ENCODE peak calls at places on chromosomes 12 and 14, in five cellular contexts. One of them, this sample, is unnamed. For H3K9me3, the result is how much of the 10 kb centered on the place peaks cover.

GRCh38 chr12:3685813-3686212 is 67.1 kb downstream of the CRACR2A start:
- DNase-seq in PC-3: no peak
- DNase-seq in HCT116: no peak
- DNase-seq in right atrium auricular region: no peak
- DNase-seq in breast epithelium: no peak
- DNase-seq in this sample: no peak

GRCh38 chr14:51094282-51094821 is 553 bp downstream of the TRIM9 start:
- DNase-seq in PC-3: no peak
- DNase-seq in HCT116: no peak
- DNase-seq in right atrium auricular region: no peak
- DNase-seq in breast epithelium: no peak
- DNase-seq in this sample: no peak

GRCh38 chr14:31270196-31270772 is 62.7 kb upstream of the HECTD1 start:
- DNase-seq in PC-3: no peak
- DNase-seq in HCT116: no peak
- DNase-seq in right atrium auricular region: no peak
- DNase-seq in breast epithelium: no peak
- DNase-seq in this sample: peak

GRCh38 chr14:101254805-101255764 is 306.2 kb upstream of the DIO3 start:
- DNase-seq in PC-3: no peak
- DNase-seq in HCT116: no peak
- DNase-seq in right atrium auricular region: no peak
- DNase-seq in breast epithelium: no peak
- DNase-seq in this sample: no peak

GRCh38 chr12:116539905-116540482 is 19.2 kb upstream of the MAP1LC3B2 start:
- DNase-seq in PC-3: peak
- DNase-seq in HCT116: no peak
- DNase-seq in right atrium auricular region: no peak
- DNase-seq in breast epithelium: peak
- DNase-seq in this sample: no peak

GRCh38 chr14:100402631-100403030 is 79.5 kb downstream of the SLC25A47 start:
- DNase-seq in PC-3: no peak
- DNase-seq in HCT116: no peak
- DNase-seq in right atrium auricular region: no peak
- DNase-seq in breast epithelium: no peak
- DNase-seq in this sample: no peak

GRCh38 chr12:57131896-57132744 is 3.8 kb downstream of the LRP1 start:
- DNase-seq in PC-3: no peak
- DNase-seq in HCT116: no peak
- DNase-seq in right atrium auricular region: no peak
- DNase-seq in breast epithelium: no peak
- DNase-seq in this sample: no peak

GRCh38 chr14:77011226-77011762 is 17.2 kb downstream of the IRF2BPL start:
- DNase-seq in PC-3: no peak
- DNase-seq in HCT116: no peak
- DNase-seq in right atrium auricular region: no peak
- DNase-seq in breast epithelium: no peak
- DNase-seq in this sample: no peak

GRCh38 chr12:31035226-31035625 is 38.4 kb upstream of the DDX11 start:
- DNase-seq in PC-3: no peak
- DNase-seq in HCT116: no peak
- DNase-seq in right atrium auricular region: no peak
- DNase-seq in breast epithelium: no peak
- DNase-seq in this sample: no peak

GRCh38 chr12:26126340-26127284 is 1.8 kb upstream of the BHLHE41 start:
- DNase-seq in PC-3: peak
- DNase-seq in HCT116: no peak
- DNase-seq in right atrium auricular region: peak
- DNase-seq in breast epithelium: peak
- DNase-seq in this sample: peak

GRCh38 chr12:12560587-12561304 is 1.9 kb downstream of the DUSP16 start:
- DNase-seq in PC-3: peak
- DNase-seq in HCT116: no peak
- DNase-seq in right atrium auricular region: peak
- DNase-seq in breast epithelium: peak
- DNase-seq in this sample: peak

GRCh38 chr12:114480309-114481199 is 74.6 kb upstream of the TBX5 start:
- DNase-seq in PC-3: no peak
- DNase-seq in HCT116: no peak
- DNase-seq in right atrium auricular region: no peak
- DNase-seq in breast epithelium: no peak
- DNase-seq in this sample: no peak

GRCh38 chr14:89085154-89086059 is 261.0 kb downstream of the TTC8 start:
- DNase-seq in PC-3: no peak
- DNase-seq in HCT116: no peak
- DNase-seq in right atrium auricular region: no peak
- DNase-seq in breast epithelium: no peak
- DNase-seq in this sample: no peak

GRCh38 chr14:65011559-65011958 is 24.9 kb downstream of the FNTB start:
- DNase-seq in PC-3: no peak
- DNase-seq in HCT116: no peak
- DNase-seq in right atrium auricular region: no peak
- DNase-seq in breast epithelium: no peak
- DNase-seq in this sample: no peak

GRCh38 chr12:54853933-54854538 is at the start of gene MUCL1:
- DNase-seq in PC-3: peak
- DNase-seq in HCT116: peak
- DNase-seq in right atrium auricular region: no peak
- DNase-seq in breast epithelium: peak
- DNase-seq in this sample: peak

GRCh38 chr14:69637503-69638030 is 26.2 kb downstream of the SUSD6 start:
- DNase-seq in PC-3: no peak
- DNase-seq in HCT116: no peak
- DNase-seq in right atrium auricular region: no peak
- DNase-seq in breast epithelium: no peak
- DNase-seq in this sample: no peak

GRCh38 chr12:124411953-124412645 is 117.2 kb downstream of the RFLNA start:
- DNase-seq in PC-3: no peak
- DNase-seq in HCT116: no peak
- DNase-seq in right atrium auricular region: no peak
- DNase-seq in breast epithelium: no peak
- DNase-seq in this sample: no peak

GRCh38 chr12:110304061-110304551 is 23.1 kb downstream of the ATP2A2 start:
- DNase-seq in PC-3: peak
- DNase-seq in HCT116: no peak
- DNase-seq in right atrium auricular region: no peak
- DNase-seq in breast epithelium: no peak
- DNase-seq in this sample: no peak

GRCh38 chr12:92206596-92206995 is 61.0 kb upstream of the BTG1 start:
- DNase-seq in PC-3: no peak
- DNase-seq in HCT116: no peak
- DNase-seq in right atrium auricular region: no peak
- DNase-seq in breast epithelium: no peak
- DNase-seq in this sample: no peak

GRCh38 chr14:77475432-77476115 is 17.7 kb downstream of the AHSA1 start:
- DNase-seq in PC-3: no peak
- DNase-seq in HCT116: no peak
- DNase-seq in right atrium auricular region: no peak
- DNase-seq in breast epithelium: no peak
- DNase-seq in this sample: no peak

GRCh38 chr14:104280902-104281767 is 142.7 kb downstream of the KIF26A start:
- DNase-seq in PC-3: no peak
- DNase-seq in HCT116: no peak
- DNase-seq in right atrium auricular region: no peak
- DNase-seq in breast epithelium: no peak
- DNase-seq in this sample: no peak

GRCh38 chr14:94752575-94752974 is 17.3 kb downstream of the GSC start:
- DNase-seq in PC-3: no peak
- DNase-seq in HCT116: no peak
- DNase-seq in right atrium auricular region: no peak
- DNase-seq in breast epithelium: no peak
- DNase-seq in this sample: no peak

GRCh38 chr14:94753067-94753466 is 16.8 kb downstream of the GSC start:
- DNase-seq in PC-3: no peak
- DNase-seq in HCT116: no peak
- DNase-seq in right atrium auricular region: no peak
- DNase-seq in breast epithelium: no peak
- DNase-seq in this sample: no peak

GRCh38 chr14:94751956-94752355 is 18.0 kb downstream of the GSC start:
- DNase-seq in PC-3: no peak
- DNase-seq in HCT116: no peak
- DNase-seq in right atrium auricular region: no peak
- DNase-seq in breast epithelium: no peak
- DNase-seq in this sample: no peak

GRCh38 chr14:94756310-94756709 is 13.6 kb downstream of the GSC start:
- DNase-seq in PC-3: no peak
- DNase-seq in HCT116: no peak
- DNase-seq in right atrium auricular region: no peak
- DNase-seq in breast epithelium: no peak
- DNase-seq in this sample: no peak

DNA sequence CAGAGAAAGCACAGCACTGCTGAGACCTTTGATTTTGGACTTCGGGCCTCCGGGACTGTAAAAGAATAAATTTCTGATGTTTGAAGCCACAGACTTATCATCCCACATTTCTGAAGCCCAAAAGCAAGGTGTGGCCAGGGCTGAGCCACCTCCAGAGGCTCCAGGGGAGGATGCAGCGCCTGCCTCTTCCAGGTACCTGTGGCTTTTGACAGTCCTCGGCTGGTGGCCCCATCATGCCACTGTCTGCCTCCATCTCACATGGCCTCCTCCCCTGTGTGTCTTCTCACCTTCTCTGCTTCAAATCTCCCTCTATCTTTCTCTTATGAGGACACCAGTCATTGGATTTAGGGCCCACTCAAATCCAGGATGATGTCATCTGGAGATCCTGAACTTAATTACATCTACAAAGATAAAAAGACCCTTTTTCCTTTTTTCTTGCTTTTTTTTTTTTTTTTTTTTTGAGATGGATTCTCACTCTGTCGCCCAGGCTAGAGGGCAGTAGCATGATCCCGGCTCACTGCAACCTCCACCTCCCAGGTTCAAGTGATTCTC is 15.4 kb downstream of the GSC start:
- DNase-seq in PC-3: no peak
- DNase-seq in HCT116: no peak
- DNase-seq in right atrium auricular region: no peak
- DNase-seq in breast epithelium: no peak
- DNase-seq in this sample: no peak
- H3K9me3 ChIP-seq in PC-3: under half
- H3K9me3 ChIP-seq in HCT116: under half
- H3K9me3 ChIP-seq in right atrium auricular region: under half
- H3K9me3 ChIP-seq in breast epithelium: under half
- H3K9me3 ChIP-seq in this sample: under half

GRCh38 chr12:113077859-113078256 is 21.3 kb downstream of the DTX1 start:
- DNase-seq in PC-3: no peak
- DNase-seq in HCT116: no peak
- DNase-seq in right atrium auricular region: no peak
- DNase-seq in breast epithelium: no peak
- DNase-seq in this sample: no peak

GRCh38 chr12:113077057-113077858 is 20.7 kb downstream of the DTX1 start:
- DNase-seq in PC-3: no peak
- DNase-seq in HCT116: no peak
- DNase-seq in right atrium auricular region: no peak
- DNase-seq in breast epithelium: no peak
- DNase-seq in this sample: no peak

GRCh38 chr12:113073586-113073985 is 17.1 kb downstream of the DTX1 start:
- DNase-seq in PC-3: no peak
- DNase-seq in HCT116: no peak
- DNase-seq in right atrium auricular region: no peak
- DNase-seq in breast epithelium: no peak
- DNase-seq in this sample: no peak

GRCh38 chr12:113072136-113072535 is 15.6 kb downstream of the DTX1 start:
- DNase-seq in PC-3: peak
- DNase-seq in HCT116: no peak
- DNase-seq in right atrium auricular region: no peak
- DNase-seq in breast epithelium: no peak
- DNase-seq in this sample: no peak

GRCh38 chr12:113075137-113075683 is 18.7 kb downstream of the DTX1 start:
- DNase-seq in PC-3: no peak
- DNase-seq in HCT116: no peak
- DNase-seq in right atrium auricular region: no peak
- DNase-seq in breast epithelium: no peak
- DNase-seq in this sample: peak
- H3K9me3 ChIP-seq in PC-3: under half
- H3K9me3 ChIP-seq in HCT116: under half
- H3K9me3 ChIP-seq in right atrium auricular region: under half
- H3K9me3 ChIP-seq in breast epithelium: under half
- H3K9me3 ChIP-seq in this sample: under half

GRCh38 chr14:106625181-106625580 is 1098.8 kb downstream of the TMEM121 start:
- DNase-seq in PC-3: no peak
- DNase-seq in HCT116: no peak
- DNase-seq in right atrium auricular region: no peak
- DNase-seq in breast epithelium: no peak
- DNase-seq in this sample: no peak
- H3K9me3 ChIP-seq in PC-3: under half
- H3K9me3 ChIP-seq in HCT116: under half
- H3K9me3 ChIP-seq in right atrium auricular region: under half
- H3K9me3 ChIP-seq in breast epithelium: under half
- H3K9me3 ChIP-seq in this sample: under half

GRCh38 chr14:22095845-22096510 is 422.4 kb upstream of the OR4E1 start:
- DNase-seq in PC-3: no peak
- DNase-seq in HCT116: no peak
- DNase-seq in right atrium auricular region: no peak
- DNase-seq in breast epithelium: no peak
- DNase-seq in this sample: no peak

GRCh38 chr14:22096511-22096890 is 422.9 kb upstream of the OR4E1 start:
- DNase-seq in PC-3: no peak
- DNase-seq in HCT116: no peak
- DNase-seq in right atrium auricular region: no peak
- DNase-seq in breast epithelium: no peak
- DNase-seq in this sample: peak

GRCh38 chr14:22097072-22097471 is 423.5 kb upstream of the OR4E1 start:
- DNase-seq in PC-3: no peak
- DNase-seq in HCT116: no peak
- DNase-seq in right atrium auricular region: no peak
- DNase-seq in breast epithelium: no peak
- DNase-seq in this sample: no peak

GRCh38 chr14:22098435-22098834 is 424.8 kb upstream of the OR4E1 start:
- DNase-seq in PC-3: no peak
- DNase-seq in HCT116: no peak
- DNase-seq in right atrium auricular region: no peak
- DNase-seq in breast epithelium: no peak
- DNase-seq in this sample: no peak

DNA sequence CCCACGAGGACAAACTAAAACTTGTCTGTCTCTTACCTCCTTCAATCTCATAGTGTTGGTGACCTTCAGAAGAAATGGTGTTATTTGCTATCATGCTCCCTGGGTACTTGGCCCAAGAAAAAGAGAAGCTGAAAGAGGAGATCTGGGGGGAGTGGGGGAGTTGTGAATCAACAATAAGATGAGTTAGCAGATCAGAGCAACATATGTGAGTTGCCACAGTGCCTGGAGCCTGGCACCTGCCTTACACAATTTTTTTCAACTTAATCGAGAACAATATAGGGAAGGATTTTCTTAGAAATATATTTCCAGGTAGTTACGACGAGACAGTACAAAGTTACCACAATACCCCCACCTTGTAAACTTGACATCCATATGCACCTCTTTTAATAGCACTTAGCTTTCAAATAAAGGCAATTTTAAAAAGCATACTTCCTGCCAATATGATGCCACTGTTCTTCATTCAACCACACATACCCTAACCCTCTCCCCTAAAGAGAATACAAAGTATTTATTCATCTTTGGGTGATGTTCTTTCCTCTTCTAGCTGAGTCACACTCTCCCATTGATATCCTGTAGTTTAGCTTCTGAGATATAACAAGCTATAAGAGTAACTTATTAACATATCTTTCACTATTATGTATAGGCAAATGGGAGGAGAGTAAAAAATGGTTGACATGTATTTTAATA is 424.1 kb upstream of the OR4E1 start:
- DNase-seq in PC-3: no peak
- DNase-seq in HCT116: no peak
- DNase-seq in right atrium auricular region: no peak
- DNase-seq in breast epithelium: no peak
- DNase-seq in this sample: no peak
- H3K9me3 ChIP-seq in PC-3: under half
- H3K9me3 ChIP-seq in HCT116: under half
- H3K9me3 ChIP-seq in right atrium auricular region: under half
- H3K9me3 ChIP-seq in breast epithelium: under half
- H3K9me3 ChIP-seq in this sample: under half

This sample was measured in MM.1S.